ENCODE peak calls at places on chromosomes 2 and 18, in nine cellular contexts. I is A549; X is AG04450; B is NCI-H748 treated with DMSO at 0.1 percent for 48 hours; V is CD4-positive, alpha-beta T cell; C is lung; E is B cell; F is right cardiac atrium; O is HTR-8/SVneo. A is an unnamed sample.

GRCh38 chr18:35242426-35242825 is 1.6 kb downstream of the ZNF397 start:
- DNase-seq in I (no peak), X (no peak), B (no peak), V (no peak), C (no peak), E (no peak), F (no peak), O (no peak), A (no peak)

GRCh38 chr2:149871091-149871885 is 283.7 kb upstream of the MMADHC start:
- DNase-seq in I (no peak), X (no peak), B (no peak), V (no peak), C (no peak), E (no peak), F (no peak), O (no peak), A (no peak)

GRCh38 chr2:208128136-208128535 is 1.5 kb downstream of the CRYGC start:
- DNase-seq in I (no peak), X (no peak), B (no peak), V (no peak), C (no peak), E (no peak), F (no peak), O (no peak), A (no peak)

GRCh38 chr18:35424356-35424755 is 47.2 kb upstream of the ZNF396 start:
- DNase-seq in I (no peak), X (no peak), B (no peak), V (no peak), C (no peak), E (no peak), F (no peak), O (no peak), A (no peak)

GRCh38 chr18:26133652-26134051 is at the start of gene PSMA8:
- DNase-seq in I (no peak), X (no peak), B (no peak), V (peak), C (no peak), E (no peak), F (peak), O (no peak), A (no peak)

GRCh38 chr2:105840933-105841332 is 96.2 kb downstream of the NCK2 start:
- DNase-seq in I (no peak), X (no peak), B (no peak), V (no peak), C (no peak), E (no peak), F (no peak), O (no peak), A (no peak)

GRCh38 chr2:150626934-150627336 is 139.5 kb upstream of the RND3 start:
- DNase-seq in I (no peak), X (no peak), B (no peak), V (no peak), C (no peak), E (no peak), F (no peak), O (no peak), A (no peak)

GRCh38 chr18:25111382-25112070 is 240.4 kb downstream of the ZNF521 start:
- DNase-seq in I (no peak), X (no peak), B (no peak), V (no peak), C (no peak), E (no peak), F (no peak), O (no peak), A (no peak)

GRCh38 chr2:161570424-161571050 is 53.7 kb upstream of the SLC4A10 start:
- DNase-seq in I (no peak), X (no peak), B (no peak), V (no peak), C (no peak), E (no peak), F (no peak), O (no peak), A (no peak)

GRCh38 chr18:77090546-77091200 is 41.9 kb downstream of the MBP start:
- DNase-seq in I (no peak), X (no peak), B (peak), V (no peak), C (no peak), E (no peak), F (no peak), O (no peak), A (peak)

GRCh38 chr2:46230115-46230571 is 67.1 kb upstream of the EPAS1 start:
- DNase-seq in I (peak), X (no peak), B (no peak), V (no peak), C (no peak), E (no peak), F (peak), O (no peak), A (no peak)

GRCh38 chr18:61551586-61551985 is 218.4 kb downstream of the CDH20 start:
- DNase-seq in I (peak), X (peak), B (peak), V (no peak), C (no peak), E (peak), F (no peak), O (peak), A (peak)

GRCh38 chr2:100752628-100753333 is 67.2 kb upstream of the NPAS2 start:
- DNase-seq in I (peak), X (no peak), B (no peak), V (no peak), C (no peak), E (no peak), F (no peak), O (peak), A (no peak)

GRCh38 chr2:128543646-128544045 is 225.0 kb upstream of the HS6ST1 start:
- DNase-seq in I (no peak), X (no peak), B (no peak), V (no peak), C (no peak), E (no peak), F (no peak), O (no peak), A (no peak)

GRCh38 chr18:11587846-11588245 is 21.6 kb upstream of the SLC35G4 start:
- DNase-seq in I (no peak), X (no peak), B (no peak), V (no peak), C (no peak), E (no peak), F (no peak), O (no peak), A (no peak)

GRCh38 chr2:162244559-162245031 is 1.4 kb upstream of the FAP start:
- DNase-seq in I (no peak), X (no peak), B (no peak), V (no peak), C (peak), E (no peak), F (no peak), O (peak), A (no peak)

GRCh38 chr18:71105078-71105819 is 816.4 kb downstream of the SOCS6 start:
- DNase-seq in I (no peak), X (peak), B (no peak), V (no peak), C (no peak), E (no peak), F (no peak), O (no peak), A (no peak)

GRCh38 chr2:27320958-27321543 is 1.8 kb downstream of the MPV17 start:
- DNase-seq in I (peak), X (peak), B (no peak), V (no peak), C (peak), E (no peak), F (peak), O (peak), A (peak)